ENCODE peak calls at places on chromosome 22, in six cellular contexts. One of them, this sample, is unnamed.

GRCh38 chr22:44577391-44578114 is 79.5 kb upstream of the RTL6 start:
- DNase-seq in H9: peak; percentile 28
- DNase-seq in H1: no peak
- DNase-seq in neuronal stem cell: no peak
- DNase-seq in mesenchymal stem cell: no peak
- DNase-seq in trophoblast cell: no peak
- DNase-seq in this sample: no peak

GRCh38 chr22:44994399-44995281 is 15.2 kb downstream of the PHF21B start:
- DNase-seq in H9: no peak
- DNase-seq in H1: no peak
- DNase-seq in neuronal stem cell: no peak
- DNase-seq in mesenchymal stem cell: no peak
- DNase-seq in trophoblast cell: no peak
- DNase-seq in this sample: no peak

GRCh38 chr22:33923033-33923432 is 2.8 kb upstream of the LARGE1 start:
- DNase-seq in H9: no peak
- DNase-seq in H1: no peak
- DNase-seq in neuronal stem cell: no peak
- DNase-seq in mesenchymal stem cell: peak; percentile 43
- DNase-seq in trophoblast cell: peak; percentile 29
- DNase-seq in this sample: peak; percentile 28

GRCh38 chr22:26673485-26673884 is 16.1 kb downstream of the MIAT start:
- DNase-seq in H9: no peak
- DNase-seq in H1: no peak
- DNase-seq in neuronal stem cell: no peak
- DNase-seq in mesenchymal stem cell: peak; percentile 23
- DNase-seq in trophoblast cell: no peak
- DNase-seq in this sample: no peak

GRCh38 chr22:45129703-45130524 is 33.8 kb upstream of the NUP50 start:
- DNase-seq in H9: no peak
- DNase-seq in H1: no peak
- DNase-seq in neuronal stem cell: no peak
- DNase-seq in mesenchymal stem cell: no peak
- DNase-seq in trophoblast cell: peak; percentile 6
- DNase-seq in this sample: no peak

GRCh38 chr22:23392420-23393121 is 187.5 kb downstream of the IGLL1 start:
- DNase-seq in H9: no peak
- DNase-seq in H1: no peak
- DNase-seq in neuronal stem cell: no peak
- DNase-seq in mesenchymal stem cell: no peak
- DNase-seq in trophoblast cell: no peak
- DNase-seq in this sample: no peak

GRCh38 chr22:45212306-45212709 is 28.4 kb downstream of the KIAA0930 start:
- DNase-seq in H9: no peak
- DNase-seq in H1: no peak
- DNase-seq in neuronal stem cell: no peak
- DNase-seq in mesenchymal stem cell: peak; percentile 98
- DNase-seq in trophoblast cell: peak; percentile 44
- DNase-seq in this sample: peak; percentile 96

GRCh38 chr22:49564666-49565515 is 262.8 kb downstream of the BRD1 start:
- DNase-seq in H9: peak; percentile 15
- DNase-seq in H1: no peak
- DNase-seq in neuronal stem cell: no peak
- DNase-seq in mesenchymal stem cell: no peak
- DNase-seq in trophoblast cell: no peak
- DNase-seq in this sample: no peak

GRCh38 chr22:32480238-32480637 is 5.6 kb downstream of the FBXO7 start:
- DNase-seq in H9: no peak
- DNase-seq in H1: no peak
- DNase-seq in neuronal stem cell: no peak
- DNase-seq in mesenchymal stem cell: no peak
- DNase-seq in trophoblast cell: no peak
- DNase-seq in this sample: no peak

GRCh38 chr22:49439373-49439772 is 388.3 kb downstream of the BRD1 start:
- DNase-seq in H9: no peak
- DNase-seq in H1: no peak
- DNase-seq in neuronal stem cell: no peak
- DNase-seq in mesenchymal stem cell: no peak
- DNase-seq in trophoblast cell: no peak
- DNase-seq in this sample: no peak

GRCh38 chr22:50034126-50035081 is 21.8 kb upstream of the IL17REL start:
- DNase-seq in H9: no peak
- DNase-seq in H1: no peak
- DNase-seq in neuronal stem cell: no peak
- DNase-seq in mesenchymal stem cell: no peak
- DNase-seq in trophoblast cell: no peak
- DNase-seq in this sample: no peak

GRCh38 chr22:39494471-39495120 is 7.5 kb upstream of the MIEF1 start:
- DNase-seq in H9: no peak
- DNase-seq in H1: no peak
- DNase-seq in neuronal stem cell: no peak
- DNase-seq in mesenchymal stem cell: peak; percentile 35
- DNase-seq in trophoblast cell: no peak
- DNase-seq in this sample: peak; percentile 20

GRCh38 chr22:19275104-19275503 is 16.4 kb downstream of the CLTCL1 start:
- DNase-seq in H9: no peak
- DNase-seq in H1: no peak
- DNase-seq in neuronal stem cell: no peak
- DNase-seq in mesenchymal stem cell: no peak
- DNase-seq in trophoblast cell: no peak
- DNase-seq in this sample: no peak

GRCh38 chr22:50729391-50730012 is 8.5 kb upstream of the ACR start:
- DNase-seq in H9: no peak
- DNase-seq in H1: no peak
- DNase-seq in neuronal stem cell: no peak
- DNase-seq in mesenchymal stem cell: no peak
- DNase-seq in trophoblast cell: no peak
- DNase-seq in this sample: no peak

GRCh38 chr22:22935546-22936157 is 48.0 kb downstream of the IGLL5 start:
- DNase-seq in H9: peak; percentile 56
- DNase-seq in H1: no peak
- DNase-seq in neuronal stem cell: no peak
- DNase-seq in mesenchymal stem cell: no peak
- DNase-seq in trophoblast cell: no peak
- DNase-seq in this sample: no peak

GRCh38 chr22:17951315-17951714 is 73.0 kb downstream of the MICAL3 start:
- DNase-seq in H9: no peak
- DNase-seq in H1: no peak
- DNase-seq in neuronal stem cell: no peak
- DNase-seq in mesenchymal stem cell: no peak
- DNase-seq in trophoblast cell: no peak
- DNase-seq in this sample: no peak

GRCh38 chr22:45179276-45180049 is 15.7 kb downstream of the NUP50 start:
- DNase-seq in H9: no peak
- DNase-seq in H1: no peak
- DNase-seq in neuronal stem cell: no peak
- DNase-seq in mesenchymal stem cell: no peak
- DNase-seq in trophoblast cell: no peak
- DNase-seq in this sample: no peak

GRCh38 chr22:32796865-32797573 is 4.5 kb upstream of the TIMP3 start:
- DNase-seq in H9: peak; percentile 68
- DNase-seq in H1: no peak
- DNase-seq in neuronal stem cell: peak; percentile 48
- DNase-seq in mesenchymal stem cell: peak; percentile 66
- DNase-seq in trophoblast cell: no peak
- DNase-seq in this sample: peak; percentile 83

GRCh38 chr22:39087881-39088687 is 9.0 kb upstream of the APOBEC3H start:
- DNase-seq in H9: peak; percentile 78
- DNase-seq in H1: no peak
- DNase-seq in neuronal stem cell: peak; percentile 44
- DNase-seq in mesenchymal stem cell: peak; percentile 6
- DNase-seq in trophoblast cell: no peak
- DNase-seq in this sample: no peak

GRCh38 chr22:44019846-44020245 is 4.3 kb upstream of the PARVB start:
- DNase-seq in H9: no peak
- DNase-seq in H1: no peak
- DNase-seq in neuronal stem cell: no peak
- DNase-seq in mesenchymal stem cell: no peak
- DNase-seq in trophoblast cell: no peak
- DNase-seq in this sample: no peak

GRCh38 chr22:21568207-21569075 is 927 bp downstream of the UBE2L3 start:
- DNase-seq in H9: no peak
- DNase-seq in H1: no peak
- DNase-seq in neuronal stem cell: no peak
- DNase-seq in mesenchymal stem cell: peak; percentile 51
- DNase-seq in trophoblast cell: no peak
- DNase-seq in this sample: peak; percentile 24

GRCh38 chr22:21564411-21564810 is 3.1 kb upstream of the UBE2L3 start:
- DNase-seq in H9: no peak
- DNase-seq in H1: no peak
- DNase-seq in neuronal stem cell: no peak
- DNase-seq in mesenchymal stem cell: no peak
- DNase-seq in trophoblast cell: no peak
- DNase-seq in this sample: no peak

GRCh38 chr22:21569459-21570161 is 2.1 kb downstream of the UBE2L3 start:
- DNase-seq in H9: no peak
- DNase-seq in H1: no peak
- DNase-seq in neuronal stem cell: no peak
- DNase-seq in mesenchymal stem cell: no peak
- DNase-seq in trophoblast cell: no peak
- DNase-seq in this sample: no peak

GRCh38 chr22:21570398-21570797 is 2.9 kb downstream of the UBE2L3 start:
- DNase-seq in H9: no peak
- DNase-seq in H1: no peak
- DNase-seq in neuronal stem cell: no peak
- DNase-seq in mesenchymal stem cell: no peak
- DNase-seq in trophoblast cell: no peak
- DNase-seq in this sample: no peak

GRCh38 chr22:21567456-21568206 is at the start of gene UBE2L3:
- DNase-seq in H9: peak; percentile 92
- DNase-seq in H1: peak; percentile 49
- DNase-seq in neuronal stem cell: peak; percentile 80
- DNase-seq in mesenchymal stem cell: peak; percentile 88
- DNase-seq in trophoblast cell: peak; percentile 58
- DNase-seq in this sample: peak; percentile 74
- H4K8ac ChIP-seq in H9: no peak within 1 kb of the TSS
- H4K8ac ChIP-seq in H1: peak within 1 kb of the TSS; percentile 100
- H4K8ac ChIP-seq in neuronal stem cell: peak within 1 kb of the TSS; percentile 65
- H4K8ac ChIP-seq in mesenchymal stem cell: peak within 1 kb of the TSS; percentile 95
- H4K8ac ChIP-seq in trophoblast cell: peak within 1 kb of the TSS; percentile 99
- H4K8ac ChIP-seq in this sample: peak within 1 kb of the TSS; percentile 100

GRCh38 chr22:29032014-29032475 is 29.6 kb downstream of the C22orf31 start:
- DNase-seq in H9: no peak
- DNase-seq in H1: no peak
- DNase-seq in neuronal stem cell: no peak
- DNase-seq in mesenchymal stem cell: no peak
- DNase-seq in trophoblast cell: no peak
- DNase-seq in this sample: no peak
- H2BK120ac ChIP-seq in H9: no peak overlapping the region
- H2BK120ac ChIP-seq in H1: no peak overlapping the region
- H2BK120ac ChIP-seq in neuronal stem cell: no peak overlapping the region
- H2BK120ac ChIP-seq in mesenchymal stem cell: peak overlapping the region; percentile 85
- H2BK120ac ChIP-seq in trophoblast cell: peak overlapping the region; percentile 79
- H2BK120ac ChIP-seq in this sample: peak overlapping the region; percentile 91

GRCh38 chr22:37161442-37161841 is 11.7 kb upstream of the IL2RB start:
- DNase-seq in H9: no peak
- DNase-seq in H1: no peak
- DNase-seq in neuronal stem cell: no peak
- DNase-seq in mesenchymal stem cell: peak; percentile 26
- DNase-seq in trophoblast cell: peak; percentile 83
- DNase-seq in this sample: no peak

GRCh38 chr22:37163096-37163489 is 13.4 kb upstream of the IL2RB start:
- DNase-seq in H9: no peak
- DNase-seq in H1: no peak
- DNase-seq in neuronal stem cell: no peak
- DNase-seq in mesenchymal stem cell: no peak
- DNase-seq in trophoblast cell: no peak
- DNase-seq in this sample: no peak

GRCh38 chr22:37164535-37164887 is 14.8 kb upstream of the IL2RB start:
- DNase-seq in H9: no peak
- DNase-seq in H1: no peak
- DNase-seq in neuronal stem cell: no peak
- DNase-seq in mesenchymal stem cell: no peak
- DNase-seq in trophoblast cell: no peak
- DNase-seq in this sample: no peak

GRCh38 chr22:37163618-37164534 is 14.2 kb upstream of the IL2RB start:
- DNase-seq in H9: no peak
- DNase-seq in H1: no peak
- DNase-seq in neuronal stem cell: no peak
- DNase-seq in mesenchymal stem cell: no peak
- DNase-seq in trophoblast cell: no peak
- DNase-seq in this sample: no peak

GRCh38 chr22:37162221-37163095 is 12.7 kb upstream of the IL2RB start:
- DNase-seq in H9: no peak
- DNase-seq in H1: no peak
- DNase-seq in neuronal stem cell: no peak
- DNase-seq in mesenchymal stem cell: peak; percentile 29
- DNase-seq in trophoblast cell: no peak
- DNase-seq in this sample: no peak
- H2AFZ ChIP-seq in H9: no peak overlapping the region
- H2AFZ ChIP-seq in H1: no peak overlapping the region
- H2AFZ ChIP-seq in neuronal stem cell: no peak overlapping the region
- H2AFZ ChIP-seq in mesenchymal stem cell: no peak overlapping the region
- H2AFZ ChIP-seq in trophoblast cell: no peak overlapping the region
- H2AFZ ChIP-seq in this sample: peak overlapping the region; percentile 32

GRCh38 chr22:28442264-28442950 is 237.2 kb downstream of the TTC28 start:
- DNase-seq in H9: peak; percentile 86
- DNase-seq in H1: peak; percentile 69
- DNase-seq in neuronal stem cell: peak; percentile 58
- DNase-seq in mesenchymal stem cell: peak; percentile 83
- DNase-seq in trophoblast cell: peak; percentile 75
- DNase-seq in this sample: peak; percentile 69
- H4K8ac ChIP-seq in H9: no peak overlapping the region
- H4K8ac ChIP-seq in H1: peak overlapping the region; percentile 94
- H4K8ac ChIP-seq in neuronal stem cell: no peak overlapping the region
- H4K8ac ChIP-seq in mesenchymal stem cell: peak overlapping the region; percentile 95
- H4K8ac ChIP-seq in trophoblast cell: peak overlapping the region; percentile 55
- H4K8ac ChIP-seq in this sample: peak overlapping the region; percentile 96

GRCh38 chr22:36165161-36165560 is 4.6 kb upstream of the APOL3 start:
- DNase-seq in H9: no peak
- DNase-seq in H1: no peak
- DNase-seq in neuronal stem cell: no peak
- DNase-seq in mesenchymal stem cell: no peak
- DNase-seq in trophoblast cell: no peak
- DNase-seq in this sample: no peak
- H2BK120ac ChIP-seq in H9: no peak overlapping the region
- H2BK120ac ChIP-seq in H1: no peak overlapping the region
- H2BK120ac ChIP-seq in neuronal stem cell: no peak overlapping the region
- H2BK120ac ChIP-seq in mesenchymal stem cell: no peak overlapping the region
- H2BK120ac ChIP-seq in trophoblast cell: no peak overlapping the region
- H2BK120ac ChIP-seq in this sample: no peak overlapping the region

GRCh38 chr22:25201557-25202273 is 2.1 kb downstream of the CRYBB3 start:
- DNase-seq in H9: no peak
- DNase-seq in H1: no peak
- DNase-seq in neuronal stem cell: no peak
- DNase-seq in mesenchymal stem cell: no peak
- DNase-seq in trophoblast cell: no peak
- DNase-seq in this sample: no peak

GRCh38 chr22:25200967-25201366 is 1.3 kb downstream of the CRYBB3 start:
- DNase-seq in H9: no peak
- DNase-seq in H1: no peak
- DNase-seq in neuronal stem cell: no peak
- DNase-seq in mesenchymal stem cell: no peak
- DNase-seq in trophoblast cell: no peak
- DNase-seq in this sample: no peak

GRCh38 chr22:25197335-25197734 is 2.3 kb upstream of the CRYBB3 start:
- DNase-seq in H9: no peak
- DNase-seq in H1: no peak
- DNase-seq in neuronal stem cell: no peak
- DNase-seq in mesenchymal stem cell: no peak
- DNase-seq in trophoblast cell: no peak
- DNase-seq in this sample: no peak

GRCh38 chr22:25202290-25202921 is 2.7 kb downstream of the CRYBB3 start:
- DNase-seq in H9: peak; percentile 82
- DNase-seq in H1: peak; percentile 54
- DNase-seq in neuronal stem cell: peak; percentile 71
- DNase-seq in mesenchymal stem cell: peak; percentile 60
- DNase-seq in trophoblast cell: peak; percentile 55
- DNase-seq in this sample: peak; percentile 43

GRCh38 chr22:25199726-25200520 is at the start of gene CRYBB3:
- DNase-seq in H9: no peak
- DNase-seq in H1: no peak
- DNase-seq in neuronal stem cell: no peak
- DNase-seq in mesenchymal stem cell: no peak
- DNase-seq in trophoblast cell: no peak
- DNase-seq in this sample: no peak
- H2AFZ ChIP-seq in H9: no peak within 1 kb of the TSS
- H2AFZ ChIP-seq in H1: no peak within 1 kb of the TSS
- H2AFZ ChIP-seq in neuronal stem cell: no peak within 1 kb of the TSS
- H2AFZ ChIP-seq in mesenchymal stem cell: no peak within 1 kb of the TSS
- H2AFZ ChIP-seq in trophoblast cell: no peak within 1 kb of the TSS
- H2AFZ ChIP-seq in this sample: peak within 1 kb of the TSS; percentile 32